ENCODE peak calls at places on chromosomes 4 and X, in nine cellular contexts. I is pancreas, W is K562, U is psoas muscle, C is fibroblast of the aortic adventitia, A is lung, B is astrocyte of the spinal cord, G is MCF 10A, M is epithelial cell of esophagus. Y is an unnamed sample.

GRCh38 chr4:7539659-7540058 is 104.9 kb upstream of the PSAPL1 start:
- DNase-seq in G (peak), U (no peak), C (no peak), M (no peak), W (peak), A (no peak), B (no peak), I (no peak), Y (no peak)

GRCh38 chrX:130702867-130703707 is 199.9 kb downstream of the ENOX2 start:
- DNase-seq in A (no peak), I (no peak), B (no peak), G (no peak), M (no peak), W (no peak), C (peak), U (no peak), Y (no peak)

GRCh38 chrX:94051926-94052325 is 377.9 kb downstream of the FAM133A start:
- DNase-seq in A (no peak), W (no peak), B (no peak), U (no peak), I (no peak), M (no peak), G (no peak), C (no peak), Y (no peak)

GRCh38 chr4:6198768-6199343 is 1.5 kb downstream of the JAKMIP1 start:
- DNase-seq in I (no peak), W (no peak), C (peak), G (no peak), M (no peak), B (no peak), A (no peak), U (no peak), Y (no peak)

GRCh38 chrX:124282580-124282979 is 49.9 kb upstream of the TEX13D start:
- DNase-seq in A (no peak), B (no peak), W (no peak), I (no peak), M (no peak), G (no peak), C (no peak), U (no peak), Y (no peak)

GRCh38 chr4:1767770-1768366 is 25.2 kb upstream of the FGFR3 start:
- DNase-seq in I (peak), U (no peak), A (peak), M (peak), B (peak), G (no peak), C (peak), W (peak), Y (no peak)

GRCh38 chrX:107678957-107679740 is 50.8 kb downstream of the PRPS1 start:
- DNase-seq in G (peak), M (peak), B (peak), A (peak), I (no peak), W (peak), U (peak), C (peak), Y (peak)

GRCh38 chr4:1745697-1746096 is 24.4 kb downstream of the TACC3 start:
- DNase-seq in G (no peak), W (no peak), A (no peak), I (no peak), U (no peak), M (no peak), B (no peak), C (no peak), Y (no peak)

GRCh38 chr4:1578968-1579833 is 104.9 kb downstream of the FAM53A start:
- DNase-seq in W (peak), G (peak), I (peak), C (peak), A (peak), M (peak), B (peak), U (peak), Y (peak)

GRCh38 chrX:150940844-150941495 is 42.2 kb upstream of the HMGB3 start:
- DNase-seq in W (peak), I (no peak), C (no peak), A (no peak), M (no peak), B (no peak), U (no peak), G (no peak), Y (no peak)

GRCh38 chr4:36773467-36773866 is 471.1 kb upstream of the NWD2 start:
- DNase-seq in C (no peak), A (no peak), M (no peak), W (no peak), B (no peak), I (no peak), U (no peak), G (no peak), Y (no peak)

GRCh38 chr4:7842384-7843279 is 97.0 kb downstream of the AFAP1 start:
- DNase-seq in M (peak), I (peak), G (peak), C (peak), W (no peak), A (no peak), B (peak), U (peak), Y (no peak)

GRCh38 chr4:7052923-7053715 is 9.9 kb downstream of the TADA2B start:
- DNase-seq in B (peak), I (no peak), M (no peak), C (peak), A (peak), W (no peak), G (no peak), U (peak), Y (peak)

GRCh38 chr4:140012688-140013087 is 141.3 kb downstream of the MAML3 start:
- DNase-seq in C (peak), M (peak), G (peak), U (peak), A (peak), B (peak), I (peak), W (peak), Y (peak)
- TF ChIP-seq CTCF in C (peak), M (peak), G (peak), U (peak), A (peak), B (peak), I (peak), W (peak), Y (peak)

GRCh38 chrX:10326578-10326977 is 169.8 kb downstream of the CLCN4 start:
- DNase-seq in B (no peak), A (no peak), U (no peak), W (no peak), M (peak), C (peak), G (peak), I (no peak), Y (no peak)
- TF ChIP-seq CTCF in B (peak), A (no peak), U (peak), W (peak), M (peak), C (peak), G (peak), I (no peak), Y (peak)

DNA sequence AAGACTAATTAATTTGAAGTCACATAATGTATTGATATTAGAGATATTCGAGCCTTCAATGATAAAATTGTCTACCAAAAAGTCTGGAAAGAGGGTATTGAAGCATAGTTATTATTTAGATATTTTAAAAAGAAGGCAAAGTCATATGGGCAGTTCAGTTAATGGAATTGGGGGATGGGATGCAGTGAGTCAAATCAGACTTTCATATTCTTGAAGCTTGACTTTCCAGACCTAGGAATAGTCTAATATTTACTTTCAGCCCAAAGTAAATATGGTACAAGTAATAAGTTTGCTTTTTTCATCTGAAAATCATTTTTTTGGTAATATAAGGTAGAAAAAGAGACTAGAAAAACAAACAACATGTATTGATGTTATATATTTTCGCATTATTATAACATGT is 2017.8 kb downstream of the C4orf33 start:
- DNase-seq in I (no peak), U (no peak), M (no peak), G (no peak), B (no peak), W (no peak), C (no peak), A (no peak), Y (no peak)
- TF ChIP-seq CTCF in I (no peak), U (no peak), M (no peak), G (no peak), B (no peak), W (no peak), C (no peak), A (no peak), Y (no peak)

GRCh38 chrX:153439977-153440376 is 5.9 kb downstream of the TREX2 start:
- DNase-seq in A (no peak), M (no peak), C (no peak), U (no peak), G (no peak), B (no peak), W (no peak), I (no peak), Y (no peak)

GRCh38 chrX:153441296-153441695 is 4.6 kb downstream of the TREX2 start:
- DNase-seq in A (no peak), I (no peak), M (peak), G (peak), U (no peak), W (no peak), C (no peak), B (no peak), Y (no peak)

GRCh38 chrX:153440556-153441135 is 5.2 kb downstream of the TREX2 start:
- DNase-seq in B (no peak), U (no peak), M (peak), I (no peak), C (no peak), G (no peak), W (no peak), A (no peak), Y (no peak)

GRCh38 chrX:153435845-153436244 is 10.0 kb downstream of the TREX2 start:
- DNase-seq in M (no peak), W (no peak), B (no peak), A (no peak), C (no peak), I (no peak), U (no peak), G (no peak), Y (no peak)

DNA sequence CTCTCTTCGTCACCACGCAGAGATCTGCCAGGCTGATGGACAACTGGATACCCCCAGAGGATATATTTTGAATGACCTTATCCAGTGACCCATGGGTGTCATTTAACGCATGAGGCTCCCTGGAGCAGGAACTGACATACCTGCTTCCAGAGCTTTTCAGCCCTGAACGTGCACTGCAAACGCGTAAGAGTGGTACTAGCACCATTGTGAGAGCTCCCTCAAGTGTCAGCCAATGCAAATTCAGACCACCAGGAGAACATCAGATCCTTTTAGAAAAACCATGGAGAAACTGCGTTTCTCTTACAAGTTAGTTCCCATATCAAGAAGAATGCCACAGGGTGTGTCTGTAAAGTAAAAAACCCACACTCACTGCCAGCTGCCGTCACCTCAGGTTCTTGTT is 7.3 kb downstream of the TREX2 start:
- DNase-seq in B (peak), W (no peak), A (no peak), I (no peak), C (peak), U (no peak), M (peak), G (no peak), Y (no peak)
- TF ChIP-seq CTCF in B (peak), W (peak), A (no peak), I (no peak), C (peak), U (peak), M (peak), G (no peak), Y (peak)

GRCh38 chrX:47752685-47753084 is 84.0 kb upstream of the ZNF81 start:
- DNase-seq in G (no peak), U (no peak), C (no peak), W (no peak), M (no peak), B (no peak), A (no peak), I (no peak), Y (no peak)

GRCh38 chrX:47748576-47748975 is 88.1 kb upstream of the ZNF81 start:
- DNase-seq in I (no peak), C (peak), M (peak), W (no peak), U (no peak), G (peak), A (no peak), B (no peak), Y (no peak)

GRCh38 chrX:47746446-47746845 is 87.5 kb upstream of the UXT start:
- DNase-seq in A (no peak), C (no peak), W (no peak), I (no peak), M (no peak), G (no peak), U (no peak), B (peak), Y (no peak)

GRCh38 chrX:47749185-47749967 is 87.3 kb upstream of the ZNF81 start:
- DNase-seq in B (peak), U (no peak), A (no peak), W (no peak), M (no peak), G (no peak), C (no peak), I (no peak), Y (no peak)

GRCh38 chrX:47751670-47752069 is 85.0 kb upstream of the ZNF81 start:
- DNase-seq in M (peak), A (no peak), B (no peak), U (no peak), G (peak), C (no peak), W (peak), I (peak), Y (peak)
- TF ChIP-seq CTCF in M (peak), A (no peak), B (no peak), U (peak), G (peak), C (peak), W (peak), I (peak), Y (peak)

GRCh38 chr4:55730143-55730931 is 89.3 kb upstream of the EXOC1L start:
- DNase-seq in C (no peak), U (no peak), W (no peak), G (no peak), M (no peak), A (no peak), B (no peak), I (no peak), Y (no peak)
- TF ChIP-seq CTCF in C (no peak), U (no peak), W (no peak), G (no peak), M (no peak), A (no peak), B (no peak), I (no peak), Y (no peak)

GRCh38 chrX:80431502-80431832 is 11.2 kb downstream of the TENT5D start:
- DNase-seq in B (no peak), U (no peak), I (no peak), M (no peak), G (no peak), A (no peak), W (no peak), C (peak), Y (no peak)
- TF ChIP-seq CTCF in B (no peak), U (no peak), I (no peak), M (no peak), G (no peak), A (no peak), W (no peak), C (no peak), Y (no peak)